ENCODE peak calls at places on chromosomes 16 and 17, in six cellular contexts. B is Karpas-422, X is GM23338, A is PC-9, Y is HCT116, U is SK-N-SH. I is an unnamed sample.

GRCh38 chr16:13063457-13063856 is 162.1 kb downstream of the SHISA9 start:
- DNase-seq in B (no peak), X (no peak), A (no peak), Y (no peak), U (no peak), I (no peak)

GRCh38 chr16:48133455-48134226 is 22.2 kb downstream of the ABCC12 start:
- DNase-seq in B (no peak), X (no peak), A (no peak), Y (no peak), U (no peak), I (no peak)

GRCh38 chr16:15599303-15600070 is 43.5 kb downstream of the MARF1 start:
- DNase-seq in B (no peak), X (no peak), A (no peak), Y (no peak), U (no peak), I (peak; percentile 7)

GRCh38 chr17:2093349-2093748 is 38.4 kb downstream of the HIC1 start:
- DNase-seq in B (no peak), X (no peak), A (peak; percentile 81), Y (no peak), U (peak; percentile 27), I (no peak)

GRCh38 chr17:48262982-48263586 is 155.5 kb downstream of the SNX11 start:
- DNase-seq in B (no peak), X (no peak), A (no peak), Y (no peak), U (no peak), I (peak; percentile 52)

GRCh38 chr17:50831430-50832064 is 3.8 kb upstream of the WFIKKN2 start:
- DNase-seq in B (no peak), X (peak; percentile 51), A (no peak), Y (no peak), U (no peak), I (no peak)

GRCh38 chr16:85428168-85428898 is 184.8 kb upstream of the GSE1 start:
- DNase-seq in B (peak; percentile 65), X (peak; percentile 76), A (peak; percentile 33), Y (peak; percentile 38), U (peak; percentile 73), I (peak; percentile 46)

GRCh38 chr17:75325827-75326586 is 36.8 kb upstream of the SLC25A19 start:
- DNase-seq in B (peak; percentile 40), X (no peak), A (no peak), Y (no peak), U (no peak), I (no peak)

GRCh38 chr17:18074566-18075272 is 13.0 kb upstream of the DRG2 start:
- DNase-seq in B (peak; percentile 14), X (no peak), A (no peak), Y (no peak), U (peak; percentile 61), I (no peak)

GRCh38 chr17:75875940-75876189 is 2.5 kb downstream of the TRIM47 start:
- DNase-seq in B (no peak), X (no peak), A (peak; percentile 94), Y (no peak), U (peak; percentile 64), I (no peak)

GRCh38 chr17:66610734-66611133 is 224.2 kb upstream of the CACNG5 start:
- DNase-seq in B (no peak), X (no peak), A (no peak), Y (no peak), U (no peak), I (no peak)

GRCh38 chr16:73192227-73192894 is 144.4 kb upstream of the ZFHX3 start:
- DNase-seq in B (no peak), X (no peak), A (no peak), Y (no peak), U (no peak), I (no peak)

GRCh38 chr16:24188143-24188542 is 68.0 kb upstream of the CACNG3 start:
- DNase-seq in B (no peak), X (no peak), A (no peak), Y (no peak), U (peak; percentile 71), I (no peak)

GRCh38 chr17:41651625-41652460 is 27.5 kb upstream of the KRT17 start:
- DNase-seq in B (no peak), X (no peak), A (peak; percentile 84), Y (no peak), U (peak; percentile 11), I (no peak)

GRCh38 chr17:71948703-71949422 is 172.0 kb upstream of the SOX9 start:
- DNase-seq in B (no peak), X (no peak), A (no peak), Y (no peak), U (no peak), I (no peak)

GRCh38 chr16:22642689-22643088 is 132.0 kb downstream of the NPIPB5 start:
- DNase-seq in B (no peak), X (no peak), A (no peak), Y (no peak), U (no peak), I (no peak)

GRCh38 chr16:57575468-57576277 is 33.2 kb downstream of the ADGRG5 start:
- DNase-seq in B (no peak), X (no peak), A (no peak), Y (no peak), U (no peak), I (no peak)

GRCh38 chr16:89370081-89370511 is 120.3 kb downstream of the ANKRD11 start:
- DNase-seq in B (no peak), X (no peak), A (peak; percentile 77), Y (no peak), U (no peak), I (peak; percentile 39)

GRCh38 chr17:66956941-66957340 is 7.6 kb upstream of the CACNG4 start:
- DNase-seq in B (no peak), X (no peak), A (no peak), Y (no peak), U (no peak), I (no peak)

GRCh38 chr17:5365831-5366230 is 53.6 kb downstream of the NUP88 start:
- DNase-seq in B (no peak), X (no peak), A (no peak), Y (no peak), U (no peak), I (no peak)

GRCh38 chr17:19683117-19683516 is 33.3 kb downstream of the SLC47A2 start:
- DNase-seq in B (no peak), X (no peak), A (no peak), Y (no peak), U (no peak), I (no peak)

GRCh38 chr17:14813649-14814048 is 451.5 kb downstream of the PMP22 start:
- DNase-seq in B (peak; percentile 86), X (peak; percentile 95), A (peak; percentile 2), Y (no peak), U (peak; percentile 4), I (peak; percentile 44)

GRCh38 chr16:81497690-81498089 is 53.1 kb downstream of the CMIP start:
- DNase-seq in B (peak; percentile 71), X (peak; percentile 34), A (no peak), Y (no peak), U (no peak), I (no peak)
- H3K27ac ChIP-seq in B (no peak overlapping the region), X (no peak overlapping the region), A (no peak overlapping the region), Y (no peak overlapping the region), U (no peak overlapping the region), I (no peak overlapping the region)

DNA sequence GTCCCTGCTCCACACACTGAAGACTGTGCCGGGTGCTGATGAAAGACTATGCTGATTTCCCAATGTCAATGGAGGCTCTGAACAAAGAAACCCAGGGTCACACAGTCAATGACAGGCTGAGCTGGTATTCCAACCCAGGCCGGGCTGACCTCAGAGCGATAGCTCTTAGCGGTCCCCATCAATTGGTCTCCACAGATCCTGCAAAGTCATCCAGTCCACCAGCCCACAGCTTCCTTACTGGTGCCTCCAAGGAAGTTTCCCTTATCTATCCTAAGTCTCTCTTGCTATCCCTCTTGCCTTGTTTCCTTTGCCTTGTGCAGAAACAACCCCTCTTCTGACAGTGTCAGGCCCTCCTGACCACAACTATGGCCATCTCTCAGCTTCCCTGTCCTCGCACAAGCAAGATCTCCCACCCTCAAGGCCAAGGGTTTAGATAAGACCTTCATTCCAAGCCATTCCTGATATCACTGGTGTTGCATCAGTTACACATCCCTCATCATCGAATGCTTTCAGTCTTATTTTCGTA is 52.7 kb upstream of the KSR1 start:
- DNase-seq in B (no peak), X (peak; percentile 43), A (no peak), Y (no peak), U (no peak), I (no peak)
- H3K9me2 ChIP-seq in B (no peaks in the 10 kb centered on the region), X (peaks cover 9% of the 10 kb centered on the region), A (no peaks in the 10 kb centered on the region), Y (no peaks in the 10 kb centered on the region), U (no peaks in the 10 kb centered on the region), I (no peaks in the 10 kb centered on the region)

GRCh38 chr16:10965440-10966039 is 21.2 kb downstream of the CLEC16A start:
- DNase-seq in B (no peak), X (no peak), A (no peak), Y (no peak), U (no peak), I (no peak)

GRCh38 chr16:10964891-10965326 is 20.5 kb downstream of the CLEC16A start:
- DNase-seq in B (no peak), X (no peak), A (no peak), Y (no peak), U (no peak), I (no peak)

GRCh38 chr16:10966129-10966528 is 21.8 kb downstream of the CLEC16A start:
- DNase-seq in B (no peak), X (no peak), A (no peak), Y (no peak), U (no peak), I (no peak)

GRCh38 chr16:10961231-10961630 is 16.9 kb downstream of the CLEC16A start:
- DNase-seq in B (no peak), X (no peak), A (no peak), Y (no peak), U (no peak), I (no peak)

GRCh38 chr16:10964039-10964890 is 19.9 kb downstream of the CLEC16A start:
- DNase-seq in B (peak; percentile 87), X (peak; percentile 91), A (peak; percentile 83), Y (peak; percentile 32), U (peak; percentile 79), I (peak; percentile 75)
- H3K27ac ChIP-seq in B (no peak overlapping the region), X (no peak overlapping the region), A (no peak overlapping the region), Y (no peak overlapping the region), U (peak overlapping the region; percentile 29), I (no peak overlapping the region)

GRCh38 chr16:3672571-3673041 is 18.1 kb downstream of the DNASE1 start:
- DNase-seq in B (no peak), X (no peak), A (no peak), Y (no peak), U (no peak), I (no peak)
- H3K9me2 ChIP-seq in B (no peaks in the 10 kb centered on the region), X (no peaks in the 10 kb centered on the region), A (no peaks in the 10 kb centered on the region), Y (no peaks in the 10 kb centered on the region), U (no peaks in the 10 kb centered on the region), I (no peaks in the 10 kb centered on the region)

DNA sequence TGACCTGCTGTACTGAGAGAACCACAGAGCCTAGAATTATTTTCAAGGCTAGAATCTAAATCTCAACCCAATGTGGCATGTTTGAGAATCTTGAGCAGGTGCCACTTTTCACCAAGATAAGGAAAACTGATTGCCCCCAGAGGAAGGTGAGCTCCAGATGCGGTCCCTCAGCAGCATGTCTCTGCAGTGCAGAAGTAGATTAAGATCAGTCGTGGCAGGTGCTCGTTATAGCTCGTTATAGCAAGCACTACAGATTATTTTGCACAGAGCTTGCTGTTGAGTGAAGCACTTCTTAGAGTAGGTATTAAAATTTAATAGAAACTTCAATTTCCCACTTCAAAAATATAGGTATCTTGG is 176.0 kb downstream of the AATF start:
- DNase-seq in B (no peak), X (no peak), A (no peak), Y (no peak), U (no peak), I (no peak)
- H3K27ac ChIP-seq in B (no peak overlapping the region), X (no peak overlapping the region), A (no peak overlapping the region), Y (no peak overlapping the region), U (no peak overlapping the region), I (no peak overlapping the region)